ENCODE peak calls at places on chromosome 2, in six cellular contexts. One of them, this sample, is unnamed.

GRCh38 chr2:20476950-20477349 is 30.1 kb downstream of the RHOB start:
- DNase-seq in RWPE1: no peak
- DNase-seq in CD8-positive, alpha-beta memory T cell: no peak
- DNase-seq in GM23338: no peak
- DNase-seq in right atrium auricular region: no peak
- DNase-seq in heart right ventricle: no peak
- DNase-seq in this sample: no peak

GRCh38 chr2:45904267-45904921 is 252.9 kb downstream of the PRKCE start:
- DNase-seq in RWPE1: no peak
- DNase-seq in CD8-positive, alpha-beta memory T cell: no peak
- DNase-seq in GM23338: no peak
- DNase-seq in right atrium auricular region: no peak
- DNase-seq in heart right ventricle: no peak
- DNase-seq in this sample: no peak

GRCh38 chr2:74525717-74526648 is at the start of gene DQX1:
- DNase-seq in RWPE1: peak
- DNase-seq in CD8-positive, alpha-beta memory T cell: no peak
- DNase-seq in GM23338: peak
- DNase-seq in right atrium auricular region: no peak
- DNase-seq in heart right ventricle: no peak
- DNase-seq in this sample: no peak

GRCh38 chr2:218458598-218458997 is 39.7 kb downstream of the VIL1 start:
- DNase-seq in RWPE1: no peak
- DNase-seq in CD8-positive, alpha-beta memory T cell: no peak
- DNase-seq in GM23338: no peak
- DNase-seq in right atrium auricular region: no peak
- DNase-seq in heart right ventricle: no peak
- DNase-seq in this sample: no peak

GRCh38 chr2:45706028-45706427 is 54.6 kb downstream of the PRKCE start:
- DNase-seq in RWPE1: no peak
- DNase-seq in CD8-positive, alpha-beta memory T cell: no peak
- DNase-seq in GM23338: no peak
- DNase-seq in right atrium auricular region: no peak
- DNase-seq in heart right ventricle: no peak
- DNase-seq in this sample: no peak

GRCh38 chr2:82525744-82526143 is 1933.3 kb downstream of the SUCLG1 start:
- DNase-seq in RWPE1: no peak
- DNase-seq in CD8-positive, alpha-beta memory T cell: no peak
- DNase-seq in GM23338: no peak
- DNase-seq in right atrium auricular region: no peak
- DNase-seq in heart right ventricle: no peak
- DNase-seq in this sample: no peak

GRCh38 chr2:23523651-23524260 is 138.8 kb downstream of the KLHL29 start:
- DNase-seq in RWPE1: no peak
- DNase-seq in CD8-positive, alpha-beta memory T cell: no peak
- DNase-seq in GM23338: no peak
- DNase-seq in right atrium auricular region: no peak
- DNase-seq in heart right ventricle: no peak
- DNase-seq in this sample: no peak

GRCh38 chr2:113252047-113252582 is 26.6 kb downstream of the PAX8 start:
- DNase-seq in RWPE1: no peak
- DNase-seq in CD8-positive, alpha-beta memory T cell: no peak
- DNase-seq in GM23338: no peak
- DNase-seq in right atrium auricular region: no peak
- DNase-seq in heart right ventricle: no peak
- DNase-seq in this sample: no peak

GRCh38 chr2:161972232-161972631 is 101.8 kb downstream of the DPP4 start:
- DNase-seq in RWPE1: no peak
- DNase-seq in CD8-positive, alpha-beta memory T cell: no peak
- DNase-seq in GM23338: no peak
- DNase-seq in right atrium auricular region: no peak
- DNase-seq in heart right ventricle: no peak
- DNase-seq in this sample: no peak

DNA sequence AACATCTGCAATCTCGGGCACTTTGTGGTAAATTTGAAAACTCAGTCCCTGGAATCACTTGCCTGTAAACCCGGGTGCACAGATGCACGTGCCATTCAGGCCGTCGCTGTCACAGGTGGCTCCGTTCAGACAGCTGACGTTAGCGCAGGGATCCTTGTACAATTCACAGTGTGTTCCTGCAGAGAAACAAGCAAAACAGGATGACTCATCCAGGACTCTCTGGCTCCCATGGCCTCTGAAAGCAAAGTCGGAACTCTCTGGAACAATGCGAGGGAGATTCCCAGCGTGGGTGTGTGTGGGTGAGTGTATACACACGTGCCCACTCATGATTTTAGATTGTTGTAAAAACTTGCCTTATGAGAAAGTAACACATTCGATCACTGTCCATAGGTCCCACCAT is 136.1 kb upstream of the PID1 start:
- DNase-seq in RWPE1: peak
- DNase-seq in CD8-positive, alpha-beta memory T cell: no peak
- DNase-seq in GM23338: no peak
- DNase-seq in right atrium auricular region: peak
- DNase-seq in heart right ventricle: peak
- DNase-seq in this sample: no peak
- H3K27ac ChIP-seq in RWPE1: peak
- H3K27ac ChIP-seq in CD8-positive, alpha-beta memory T cell: no peak
- H3K27ac ChIP-seq in GM23338: no peak
- H3K27ac ChIP-seq in right atrium auricular region: peak
- H3K27ac ChIP-seq in heart right ventricle: peak
- H3K27ac ChIP-seq in this sample: no peak

DNA sequence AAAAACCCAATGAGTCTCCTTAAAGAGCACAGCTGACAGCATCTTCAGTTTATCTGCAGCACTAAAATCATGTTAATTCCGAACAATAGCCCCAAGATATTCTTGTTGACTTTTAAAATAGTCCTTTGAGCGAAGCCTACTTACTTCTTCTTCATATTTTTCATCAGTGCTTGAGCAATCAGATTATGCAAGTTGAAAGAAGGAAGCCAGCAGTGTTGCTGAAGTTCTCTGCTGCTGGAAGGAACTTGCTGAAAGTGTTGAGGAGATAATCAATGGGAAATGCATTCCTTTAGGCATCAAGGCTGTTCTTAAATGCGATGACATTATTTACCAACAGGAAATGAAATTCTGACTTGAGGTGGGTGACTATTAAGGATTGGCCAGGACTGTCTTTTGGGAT is 105.9 kb upstream of the SNTG2 start:
- DNase-seq in RWPE1: no peak
- DNase-seq in CD8-positive, alpha-beta memory T cell: no peak
- DNase-seq in GM23338: no peak
- DNase-seq in right atrium auricular region: no peak
- DNase-seq in heart right ventricle: no peak
- DNase-seq in this sample: no peak
- H3K27ac ChIP-seq in RWPE1: no peak
- H3K27ac ChIP-seq in CD8-positive, alpha-beta memory T cell: no peak
- H3K27ac ChIP-seq in GM23338: no peak
- H3K27ac ChIP-seq in right atrium auricular region: no peak
- H3K27ac ChIP-seq in heart right ventricle: no peak
- H3K27ac ChIP-seq in this sample: no peak

DNA sequence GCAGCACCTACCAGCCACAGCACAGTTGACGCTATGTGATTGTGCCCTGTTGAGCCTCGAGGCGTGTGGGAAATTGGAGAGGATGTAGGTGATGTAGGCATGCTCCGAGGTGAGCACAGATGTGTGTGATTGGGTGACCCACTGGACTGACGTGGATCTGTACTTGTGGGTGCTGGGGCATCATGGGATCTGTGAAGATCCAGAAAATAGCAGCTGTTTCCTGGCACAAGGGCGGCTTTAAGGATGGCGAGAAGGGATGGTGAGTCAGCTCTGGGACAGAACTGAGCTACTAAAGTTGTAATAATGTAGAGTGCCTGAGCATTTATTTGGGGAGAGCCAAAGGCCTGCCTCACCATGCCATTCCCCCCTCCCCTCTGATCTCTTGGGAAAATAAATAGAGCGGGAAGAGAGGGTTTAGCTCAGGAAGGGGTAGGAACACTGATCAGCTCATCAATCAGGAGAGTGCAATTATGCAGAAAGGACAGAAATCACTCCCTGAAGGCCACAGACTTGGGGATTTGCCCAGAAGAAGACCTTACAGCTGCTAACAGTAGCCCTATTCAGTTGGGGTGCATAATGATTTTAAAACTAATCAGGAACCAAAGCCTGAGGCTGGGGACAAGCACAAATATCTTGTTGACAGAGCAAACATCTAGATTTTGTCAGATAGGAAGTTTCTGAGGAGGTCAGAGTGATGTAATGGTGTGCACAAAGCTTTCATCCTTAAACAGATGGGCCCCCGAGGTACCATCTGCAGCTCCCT is 30.2 kb downstream of the TANC1 start:
- DNase-seq in RWPE1: no peak
- DNase-seq in CD8-positive, alpha-beta memory T cell: no peak
- DNase-seq in GM23338: no peak
- DNase-seq in right atrium auricular region: no peak
- DNase-seq in heart right ventricle: no peak
- DNase-seq in this sample: no peak
- H3K27ac ChIP-seq in RWPE1: no peak
- H3K27ac ChIP-seq in CD8-positive, alpha-beta memory T cell: no peak
- H3K27ac ChIP-seq in GM23338: no peak
- H3K27ac ChIP-seq in right atrium auricular region: peak
- H3K27ac ChIP-seq in heart right ventricle: peak
- H3K27ac ChIP-seq in this sample: no peak

GRCh38 chr2:55175254-55176093 is 56.6 kb downstream of the CLHC1 start:
- DNase-seq in RWPE1: peak
- DNase-seq in CD8-positive, alpha-beta memory T cell: peak
- DNase-seq in GM23338: peak
- DNase-seq in right atrium auricular region: no peak
- DNase-seq in heart right ventricle: no peak
- DNase-seq in this sample: no peak

GRCh38 chr2:55176094-55176415 is 56.0 kb downstream of the CLHC1 start:
- DNase-seq in RWPE1: no peak
- DNase-seq in CD8-positive, alpha-beta memory T cell: no peak
- DNase-seq in GM23338: no peak
- DNase-seq in right atrium auricular region: no peak
- DNase-seq in heart right ventricle: no peak
- DNase-seq in this sample: no peak

DNA sequence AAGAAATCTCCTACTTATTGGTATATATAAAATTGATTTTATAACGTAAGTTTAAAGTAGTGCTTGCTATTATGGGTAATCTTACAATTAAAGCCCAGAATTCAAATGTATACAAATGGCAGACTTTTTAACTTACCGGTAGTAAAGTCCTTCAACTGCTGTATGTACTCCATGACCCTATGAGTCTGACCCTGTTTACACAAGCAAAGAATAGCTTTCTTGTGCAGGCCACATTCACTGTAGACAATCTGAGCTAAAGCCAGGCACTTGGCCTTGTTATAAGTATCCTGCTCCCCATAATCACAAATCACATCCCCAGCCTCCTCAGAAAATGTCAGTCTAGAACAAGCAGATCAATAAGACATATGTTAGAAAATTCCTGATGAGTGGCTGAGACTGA is 51.7 kb downstream of the CLHC1 start:
- DNase-seq in RWPE1: no peak
- DNase-seq in CD8-positive, alpha-beta memory T cell: no peak
- DNase-seq in GM23338: no peak
- DNase-seq in right atrium auricular region: no peak
- DNase-seq in heart right ventricle: no peak
- DNase-seq in this sample: no peak
- H3K27ac ChIP-seq in RWPE1: no peak
- H3K27ac ChIP-seq in CD8-positive, alpha-beta memory T cell: no peak
- H3K27ac ChIP-seq in GM23338: no peak
- H3K27ac ChIP-seq in right atrium auricular region: no peak
- H3K27ac ChIP-seq in heart right ventricle: no peak
- H3K27ac ChIP-seq in this sample: no peak

DNA sequence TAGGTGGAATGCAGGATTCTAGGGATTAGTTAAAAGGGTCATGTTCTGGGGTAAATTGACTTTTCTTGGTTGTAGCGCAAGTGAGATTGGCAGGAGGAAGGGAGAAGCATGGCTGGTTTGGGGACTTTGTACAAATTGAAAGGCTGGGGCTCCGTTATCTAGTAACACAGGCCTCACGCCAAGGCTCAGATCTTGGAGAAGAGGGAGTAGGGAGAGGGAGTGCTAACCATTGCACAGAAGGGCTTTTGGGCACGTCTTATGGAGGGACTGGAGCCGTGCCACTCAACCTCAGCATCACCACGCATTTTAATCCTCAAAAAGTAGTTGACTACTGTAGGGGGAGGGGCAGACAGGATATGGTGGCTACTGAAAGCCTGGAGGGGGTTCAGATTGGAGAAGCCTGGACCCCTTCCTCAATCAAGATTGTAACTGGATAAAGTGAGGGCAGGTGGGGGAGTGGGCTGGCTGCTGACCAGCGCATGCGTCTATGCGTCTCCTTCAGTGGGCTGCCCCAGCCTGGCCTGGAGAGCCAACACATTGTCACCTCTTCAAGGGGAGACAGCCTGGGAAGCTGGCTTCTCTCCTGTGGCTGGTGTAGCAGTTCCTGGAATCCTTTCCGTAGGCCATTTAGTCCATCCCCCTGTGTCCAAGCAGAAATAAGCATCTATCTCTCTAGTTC is 14.3 kb downstream of the IGFBP5 start:
- DNase-seq in RWPE1: no peak
- DNase-seq in CD8-positive, alpha-beta memory T cell: no peak
- DNase-seq in GM23338: no peak
- DNase-seq in right atrium auricular region: no peak
- DNase-seq in heart right ventricle: no peak
- DNase-seq in this sample: no peak
- H3K27ac ChIP-seq in RWPE1: peak
- H3K27ac ChIP-seq in CD8-positive, alpha-beta memory T cell: no peak
- H3K27ac ChIP-seq in GM23338: no peak
- H3K27ac ChIP-seq in right atrium auricular region: peak
- H3K27ac ChIP-seq in heart right ventricle: peak
- H3K27ac ChIP-seq in this sample: no peak

DNA sequence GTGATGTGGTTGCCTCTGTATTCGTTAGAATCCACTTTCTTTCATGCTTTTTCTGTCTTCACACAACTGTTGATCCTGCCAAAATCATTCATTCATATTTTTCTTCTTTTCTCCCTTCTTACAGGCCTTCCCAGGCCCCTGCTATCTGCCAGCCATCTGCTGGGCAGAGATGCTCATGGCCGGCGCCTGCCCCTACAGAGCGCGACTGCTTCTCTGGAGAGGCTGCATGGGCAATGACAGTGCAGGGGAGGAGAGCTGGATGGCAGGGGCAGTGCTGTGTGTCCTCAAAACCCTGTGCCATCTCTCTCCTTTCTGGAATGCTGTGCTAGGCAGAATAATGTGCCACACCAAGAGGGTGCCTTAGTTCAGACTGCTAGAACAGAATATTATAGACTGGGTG is 125.2 kb downstream of the INHBB start:
- DNase-seq in RWPE1: no peak
- DNase-seq in CD8-positive, alpha-beta memory T cell: no peak
- DNase-seq in GM23338: no peak
- DNase-seq in right atrium auricular region: no peak
- DNase-seq in heart right ventricle: no peak
- DNase-seq in this sample: no peak
- H3K27ac ChIP-seq in RWPE1: peak
- H3K27ac ChIP-seq in CD8-positive, alpha-beta memory T cell: no peak
- H3K27ac ChIP-seq in GM23338: no peak
- H3K27ac ChIP-seq in right atrium auricular region: no peak
- H3K27ac ChIP-seq in heart right ventricle: no peak
- H3K27ac ChIP-seq in this sample: peak